ENCODE peak calls at places on chromosomes 13 and 19, in nine cellular contexts. Q is endothelial cell of umbilical vein, E is lower leg skin, N is gastrocnemius medialis, T is right lobe of liver, C is A549, D is breast epithelium, A is K562, M is transverse colon. P is an unnamed sample.

GRCh38 chr19:55600336-55601028 is 394 bp downstream of the ZNF524 start:
- DNase-seq in Q (peak), M (no peak), E (peak), D (no peak), T (peak), N (no peak), C (peak), A (no peak), P (peak)

GRCh38 chr19:45097776-45098520 is 5.0 kb downstream of the PPP1R37 start:
- DNase-seq in E (peak), Q (peak), A (peak), N (peak), T (peak), D (peak), C (peak), M (no peak), P (no peak)

GRCh38 chr13:69828527-69828926 is 279.1 kb upstream of the ATXN8OS start:
- DNase-seq in D (no peak), E (no peak), Q (no peak), A (no peak), M (no peak), C (no peak), T (no peak), N (no peak), P (no peak)

GRCh38 chr13:44920013-44920412 is 69.3 kb downstream of the NUFIP1 start:
- DNase-seq in Q (no peak), C (no peak), D (no peak), N (no peak), T (no peak), A (no peak), E (peak), M (no peak), P (no peak)

GRCh38 chr13:48586591-48587103 is 53.8 kb upstream of the RCBTB2 start:
- DNase-seq in N (no peak), M (no peak), A (peak), T (peak), E (no peak), C (no peak), D (no peak), Q (peak), P (no peak)

GRCh38 chr13:48476674-48477073 is 56.2 kb downstream of the RCBTB2 start:
- DNase-seq in E (no peak), Q (no peak), C (no peak), D (no peak), A (no peak), M (no peak), T (no peak), N (no peak), P (no peak)

GRCh38 chr13:113320226-113320875 is 23.3 kb downstream of the LAMP1 start:
- DNase-seq in N (no peak), E (no peak), C (no peak), T (no peak), A (no peak), Q (no peak), D (no peak), M (no peak), P (no peak)

GRCh38 chr19:40677156-40677555 is 13.3 kb downstream of the NUMBL start:
- DNase-seq in M (no peak), C (no peak), D (no peak), E (no peak), Q (no peak), A (no peak), T (no peak), N (no peak), P (no peak)

GRCh38 chr13:41995946-41996345 is 35.0 kb upstream of the VWA8 start:
- DNase-seq in Q (no peak), E (no peak), C (no peak), T (no peak), M (no peak), A (peak), N (no peak), D (no peak), P (no peak)

GRCh38 chr19:47032171-47032811 is 12.7 kb downstream of the NPAS1 start:
- DNase-seq in T (peak), Q (peak), D (no peak), A (peak), E (no peak), M (peak), N (no peak), C (peak), P (no peak)

GRCh38 chr13:27745301-27745700 is 47.0 kb upstream of the GSX1 start:
- DNase-seq in A (no peak), Q (no peak), M (no peak), C (no peak), N (no peak), T (no peak), D (no peak), E (no peak), P (no peak)

GRCh38 chr19:42471554-42472249 is 29.0 kb upstream of the CXCL17 start:
- DNase-seq in D (peak), N (no peak), M (peak), T (no peak), E (no peak), Q (no peak), A (no peak), C (no peak), P (no peak)

GRCh38 chr13:32075150-32075851 is 43.7 kb downstream of the FRY start:
- DNase-seq in N (no peak), Q (no peak), D (no peak), A (no peak), M (no peak), C (no peak), T (no peak), E (no peak), P (no peak)

GRCh38 chr13:27493981-27494380 is 43.6 kb upstream of the MTIF3 start:
- DNase-seq in D (no peak), M (no peak), N (no peak), C (no peak), Q (no peak), T (no peak), E (no peak), A (no peak), P (no peak)

GRCh38 chr13:54945978-54946377 is 1917.4 kb downstream of the OLFM4 start:
- DNase-seq in C (no peak), A (no peak), N (no peak), M (no peak), Q (no peak), T (no peak), E (no peak), D (no peak), P (no peak)

GRCh38 chr19:14519245-14519859 is 1.2 kb upstream of the DNAJB1 start:
- DNase-seq in N (no peak), A (no peak), C (no peak), D (no peak), Q (no peak), T (no peak), E (no peak), M (no peak), P (no peak)

GRCh38 chr19:34359140-34359953 is 5.6 kb upstream of the GPI start:
- DNase-seq in E (peak), M (peak), A (peak), C (peak), Q (peak), T (peak), D (peak), N (peak), P (peak)

GRCh38 chr13:84417426-84417825 is 535.2 kb upstream of the SLITRK1 start:
- DNase-seq in T (no peak), C (no peak), Q (no peak), E (no peak), A (no peak), D (no peak), M (no peak), N (no peak), P (no peak)

GRCh38 chr19:40542197-40542859 is 34.3 kb upstream of the SHKBP1 start:
- DNase-seq in N (peak), M (peak), E (no peak), A (no peak), T (no peak), C (no peak), D (no peak), Q (no peak), P (no peak)

GRCh38 chr19:37361994-37362393 is 8.9 kb upstream of the ZNF527 start:
- DNase-seq in C (no peak), D (no peak), Q (peak), E (no peak), M (no peak), T (no peak), A (no peak), N (no peak), P (no peak)

GRCh38 chr19:41219924-41220567 is 1.0 kb downstream of the AXL start:
- DNase-seq in N (peak), M (peak), D (no peak), Q (no peak), T (no peak), E (no peak), C (no peak), A (peak), P (no peak)

GRCh38 chr13:76993021-76993420 is 1.1 kb downstream of the CLN5 start:
- DNase-seq in Q (no peak), M (no peak), E (no peak), T (no peak), N (no peak), C (no peak), D (no peak), A (no peak), P (no peak)

GRCh38 chr13:105838231-105838630 is 697.2 kb downstream of the EFNB2 start:
- DNase-seq in M (no peak), Q (no peak), C (no peak), T (no peak), A (no peak), N (no peak), D (no peak), E (no peak), P (no peak)

GRCh38 chr19:50728084-50728737 is 5.0 kb downstream of the CLEC11A start:
- DNase-seq in D (peak), M (peak), E (peak), N (peak), Q (peak), C (no peak), T (peak), A (peak), P (no peak)

GRCh38 chr19:15170345-15170744 is 30.4 kb downstream of the NOTCH3 start:
- DNase-seq in M (no peak), A (peak), Q (no peak), C (no peak), E (no peak), N (no peak), T (no peak), D (no peak), P (no peak)

GRCh38 chr13:113129480-113129879 is 6.9 kb downstream of the F10 start:
- DNase-seq in D (peak), Q (no peak), A (no peak), N (peak), C (no peak), T (no peak), E (no peak), M (no peak), P (no peak)

GRCh38 chr13:37277435-37278144 is 172.1 kb upstream of the CSNK1A1L start:
- DNase-seq in Q (no peak), M (no peak), C (no peak), N (no peak), E (no peak), A (no peak), D (no peak), T (no peak), P (no peak)

GRCh38 chr19:38386968-38387549 is 775 bp downstream of the GGN start:
- DNase-seq in T (peak), D (no peak), E (no peak), A (peak), Q (no peak), M (no peak), N (peak), C (no peak), P (no peak)
- TF ChIP-seq CTCF in T (no peak), D (no peak), E (no peak), A (no peak), Q (no peak), M (no peak), N (no peak), C (no peak), P (no peak)

DNA sequence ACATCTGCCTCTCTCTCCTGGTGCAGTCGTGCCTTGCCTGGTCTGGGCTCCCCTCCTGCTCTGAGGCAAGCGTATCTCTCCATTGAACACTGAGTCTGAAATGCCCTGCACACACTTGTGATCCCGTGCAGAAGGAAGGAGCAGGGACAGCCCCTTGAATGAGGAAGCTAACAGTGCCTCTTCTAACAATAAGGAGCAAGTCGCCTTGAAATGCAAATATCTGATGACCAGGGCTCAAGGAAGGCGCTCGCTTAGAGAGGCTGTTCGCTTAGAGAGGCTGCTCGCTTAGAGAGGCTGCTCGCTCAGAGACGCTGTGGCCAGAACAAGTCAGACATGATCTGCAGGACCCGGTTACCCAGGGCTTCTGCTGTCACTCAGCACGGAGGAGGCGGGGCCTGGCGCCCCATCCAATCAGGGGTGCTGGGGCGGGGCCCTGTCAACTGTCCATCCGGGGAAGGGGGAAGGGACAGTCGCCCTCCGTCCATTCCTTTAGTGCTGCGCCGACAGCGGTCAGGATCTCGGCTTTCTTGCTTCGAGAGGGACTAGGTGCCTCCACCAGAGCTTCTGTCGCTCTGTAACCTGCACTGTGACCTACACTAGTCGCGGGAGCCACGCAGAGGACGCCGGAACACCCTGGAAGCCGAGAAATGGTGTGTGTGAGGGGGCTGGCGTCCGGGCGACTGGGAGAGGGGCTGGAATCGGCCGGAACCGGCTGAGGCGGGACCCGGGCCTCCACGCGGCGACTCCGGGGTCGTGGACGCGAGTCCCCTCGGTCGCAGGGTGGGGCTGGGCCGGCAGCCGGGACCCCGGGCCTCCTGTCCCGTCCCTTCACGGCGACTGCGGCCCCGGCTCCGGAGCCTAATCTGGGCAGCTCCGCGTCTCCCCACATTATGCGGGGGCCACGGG is at the start of gene ZNF440:
- DNase-seq in Q (peak), D (peak), N (peak), E (peak), T (peak), A (peak), C (no peak), M (peak), P (peak)
- TF ChIP-seq POLR2A in Q (peak), D (peak), N (peak), E (peak), T (peak), A (peak), C (no peak), M (peak), P (peak)

DNA sequence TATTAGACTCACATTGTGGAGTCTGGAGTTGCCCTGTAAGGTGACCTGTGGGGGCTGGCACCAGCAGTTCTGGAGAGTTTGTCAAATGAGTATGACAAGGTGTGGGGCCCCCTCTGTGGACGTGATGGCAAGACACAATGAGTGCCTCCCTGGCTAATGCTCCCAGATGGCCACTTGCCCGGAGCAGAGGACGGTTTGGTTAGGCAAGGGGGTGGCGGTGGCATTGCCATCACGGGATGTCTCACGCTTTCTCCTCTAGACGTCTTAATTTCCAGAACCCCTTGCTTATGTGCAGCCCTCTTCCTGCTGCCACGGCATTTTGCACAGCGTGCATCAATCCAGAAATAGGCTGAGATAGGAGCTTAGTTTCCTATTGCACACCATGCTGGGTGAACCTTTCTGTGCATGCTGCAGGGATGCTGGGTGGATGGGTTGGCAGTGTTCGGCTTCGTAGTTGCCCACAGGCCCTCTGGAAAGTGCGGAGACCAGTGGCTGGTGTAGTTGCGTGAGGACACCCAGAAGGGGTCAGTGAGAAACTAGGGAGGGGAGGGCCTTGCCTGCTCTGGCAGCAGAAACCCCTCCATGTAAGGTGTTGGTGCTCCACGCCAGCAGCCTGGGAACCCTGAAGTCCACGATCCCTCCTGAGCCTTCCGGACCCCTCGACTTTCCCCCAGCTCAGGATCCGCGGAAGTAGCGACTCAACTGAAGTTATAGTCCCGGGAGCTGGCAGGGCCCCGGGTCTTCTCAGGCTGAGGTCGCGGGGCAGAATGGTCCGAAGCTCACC is 18.1 kb upstream of the LRP3 start:
- DNase-seq in Q (no peak), D (no peak), E (no peak), T (no peak), M (no peak), A (no peak), C (peak), N (no peak), P (peak)
- TF ChIP-seq CTCF in Q (no peak), D (no peak), E (no peak), T (no peak), M (no peak), A (no peak), C (no peak), N (no peak), P (peak)

DNA sequence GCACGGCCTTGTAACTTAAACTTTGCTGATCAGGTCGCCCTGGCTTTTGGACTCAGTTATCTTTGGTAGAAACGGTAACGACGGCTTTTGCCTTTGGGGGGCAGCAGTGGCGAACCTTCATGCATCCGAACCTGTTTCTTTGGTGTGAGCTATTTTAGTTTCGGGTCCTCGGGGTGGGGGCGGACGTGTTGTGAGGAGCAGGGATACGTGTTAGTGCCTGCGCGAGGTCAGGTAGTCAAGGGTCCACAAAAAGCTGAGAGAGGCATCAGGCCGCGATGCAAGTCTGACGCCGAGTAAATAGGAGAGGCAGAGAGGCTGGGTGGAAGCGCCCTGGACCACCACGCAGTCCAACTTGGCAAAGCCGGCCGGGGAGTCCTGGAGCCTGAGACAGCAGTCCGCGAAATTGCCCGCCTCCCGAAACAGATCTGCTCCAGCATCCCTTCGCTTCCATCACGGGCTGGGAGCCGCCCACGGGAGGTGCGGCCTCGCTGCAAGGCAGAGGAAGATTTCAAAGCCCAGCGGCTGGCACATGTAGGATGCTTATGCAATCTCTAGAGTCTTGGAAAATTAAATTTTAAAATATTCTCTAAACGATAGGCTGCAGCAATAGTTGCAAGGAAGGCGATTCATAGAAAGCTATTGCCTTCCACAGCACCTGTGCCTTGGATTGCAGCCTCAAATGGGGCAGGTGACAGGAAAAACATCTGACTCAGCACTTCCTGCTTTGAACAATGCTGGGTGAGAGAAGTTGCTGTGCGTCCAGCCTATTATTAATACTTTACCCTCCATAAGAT is 4.6 kb upstream of the TPP2 start:
- DNase-seq in D (peak), T (peak), C (peak), A (peak), N (peak), Q (peak), E (peak), M (peak), P (peak)
- TF ChIP-seq POLR2A in D (no peak), T (no peak), C (no peak), A (peak), N (no peak), Q (no peak), E (no peak), M (no peak), P (no peak)

DNA sequence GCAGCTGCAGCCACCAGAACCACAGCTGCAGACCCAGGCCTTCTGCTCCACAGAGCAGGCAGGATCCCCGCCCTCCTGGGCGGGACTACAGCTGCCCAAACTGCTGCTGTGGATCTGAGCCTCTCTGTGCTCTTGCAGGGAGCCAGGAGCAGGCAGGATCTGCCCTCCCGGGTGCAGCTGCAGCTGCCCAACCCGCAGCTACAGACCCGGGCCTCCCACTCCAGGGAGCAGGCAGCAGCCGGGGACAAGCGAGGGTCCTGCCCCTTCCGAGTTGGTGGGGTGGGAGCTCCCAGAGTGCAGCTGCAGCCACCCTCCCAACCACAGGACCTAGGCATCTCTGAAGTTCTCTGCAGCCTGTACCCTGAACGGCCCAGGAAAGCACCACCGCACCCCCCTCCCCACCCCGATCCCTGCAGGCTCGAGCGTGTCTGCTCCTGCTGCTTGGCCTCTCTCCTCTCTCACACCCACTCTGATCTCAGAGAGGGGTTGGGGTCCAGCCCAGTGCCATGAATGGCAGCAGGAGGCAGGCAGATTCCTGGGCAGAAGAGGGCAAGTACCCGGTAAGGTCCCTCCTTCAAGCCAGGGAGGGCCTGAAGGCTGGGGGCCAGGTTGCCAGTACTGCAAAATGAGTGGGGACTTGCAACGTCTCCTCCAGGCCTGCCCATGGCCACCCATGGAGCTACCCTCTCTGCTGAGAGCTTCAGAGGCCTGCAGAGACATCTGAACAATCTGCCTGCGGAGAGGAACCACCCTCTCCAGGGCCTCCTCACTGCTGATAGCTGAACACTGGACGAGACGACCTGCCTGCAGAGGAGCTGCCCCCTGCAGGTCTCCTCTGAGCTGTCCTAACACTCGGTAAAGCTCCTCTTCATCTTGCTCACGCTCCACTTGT is 16.4 kb upstream of the EMP3 start:
- DNase-seq in A (peak), M (no peak), N (no peak), Q (peak), E (no peak), T (no peak), C (no peak), D (no peak), P (no peak)
- TF ChIP-seq CTCF in A (peak), M (no peak), N (no peak), Q (peak), E (no peak), T (no peak), C (peak), D (no peak), P (no peak)

DNA sequence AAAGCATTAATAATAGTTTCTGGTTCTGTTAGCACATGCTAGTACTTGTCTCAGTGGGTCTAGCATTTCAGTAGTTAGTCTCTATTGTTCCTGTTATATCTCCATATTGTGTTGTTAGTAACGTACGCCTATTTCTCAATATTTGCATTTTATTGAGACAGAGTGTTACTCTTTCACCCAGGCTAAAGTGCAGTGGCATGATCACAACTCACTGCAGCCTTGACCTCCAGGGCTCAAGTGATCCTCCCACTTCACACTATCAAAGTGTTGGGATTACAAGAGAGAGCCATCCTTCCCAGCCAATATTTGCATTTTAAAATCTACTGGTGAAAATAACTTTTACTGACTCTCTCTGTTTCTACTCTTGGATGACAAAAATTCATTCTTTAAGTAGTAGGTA is 154.6 kb upstream of the PRR20A start:
- DNase-seq in Q (no peak), E (no peak), A (no peak), T (no peak), N (no peak), C (no peak), M (no peak), D (no peak), P (no peak)
- TF ChIP-seq POLR2A in Q (no peak), E (no peak), A (no peak), T (no peak), N (no peak), C (no peak), M (no peak), D (no peak), P (no peak)

P was measured in esophagus squamous epithelium.